ENCODE peak calls at places on chromosomes 12 and 14, in four cellular contexts. Y is sigmoid colon, M is suprapubic skin, J is K562. U is an unnamed sample.

GRCh38 chr14:88452231-88452630 is 66.8 kb downstream of the SPATA7 start:
- DNase-seq in Y (no peak), M (no peak), J (peak), U (no peak)

GRCh38 chr12:130948136-130948535 is 5.6 kb upstream of the ADGRD1 start:
- DNase-seq in Y (no peak), M (no peak), J (peak), U (no peak)

GRCh38 chr14:32364941-32365340 is 35.8 kb downstream of the AKAP6 start:
- DNase-seq in Y (no peak), M (no peak), J (no peak), U (no peak)

GRCh38 chr14:60722163-60722835 is 1.9 kb downstream of the SIX4 start:
- DNase-seq in Y (no peak), M (peak), J (peak), U (peak)

GRCh38 chr12:6231359-6232268 is 31.4 kb downstream of the CD9 start:
- DNase-seq in Y (no peak), M (no peak), J (no peak), U (no peak)

GRCh38 chr14:76810953-76811400 is 1.7 kb downstream of the ANGEL1 start:
- DNase-seq in Y (no peak), M (no peak), J (peak), U (no peak)

GRCh38 chr12:93318720-93319522 is 58.8 kb upstream of the NUDT4 start:
- DNase-seq in Y (no peak), M (no peak), J (no peak), U (no peak)

GRCh38 chr12:89708793-89709156 is at the start of gene ATP2B1:
- DNase-seq in Y (peak), M (peak), J (peak), U (peak)

GRCh38 chr12:90407841-90408240 is 547.1 kb downstream of the CCER1 start:
- DNase-seq in Y (no peak), M (no peak), J (no peak), U (no peak)

GRCh38 chr12:95395706-95396105 is 78.2 kb upstream of the METAP2 start:
- DNase-seq in Y (no peak), M (no peak), J (no peak), U (no peak)

GRCh38 chr12:49505672-49506071 is 33.2 kb upstream of the KCNH3 start:
- DNase-seq in Y (no peak), M (no peak), J (no peak), U (no peak)

GRCh38 chr14:39243831-39244230 is 10.1 kb downstream of the MIA2 start:
- DNase-seq in Y (no peak), M (no peak), J (no peak), U (no peak)

GRCh38 chr12:3047961-3048360 is 29.2 kb upstream of the TSPAN9 start:
- DNase-seq in Y (no peak), M (no peak), J (no peak), U (no peak)

GRCh38 chr14:58428011-58428807 is 690 bp downstream of the KIAA0586 start:
- DNase-seq in Y (no peak), M (no peak), J (peak), U (no peak)

GRCh38 chr12:124479680-124480468 is 87.5 kb downstream of the NCOR2 start:
- DNase-seq in Y (no peak), M (no peak), J (no peak), U (no peak)

GRCh38 chr12:130703733-130704375 is 12.2 kb downstream of the RIMBP2 start:
- DNase-seq in Y (no peak), M (peak), J (no peak), U (no peak)

GRCh38 chr14:59116984-59117415 is 71.5 kb upstream of the DAAM1 start:
- DNase-seq in Y (no peak), M (no peak), J (no peak), U (no peak)

GRCh38 chr12:49260165-49260564 is 4.7 kb upstream of the TUBA1C start:
- DNase-seq in Y (no peak), M (no peak), J (no peak), U (no peak)

GRCh38 chr12:130137141-130138018 is 24.9 kb upstream of the FZD10 start:
- DNase-seq in Y (no peak), M (no peak), J (no peak), U (no peak)

GRCh38 chr14:94904636-94905035 is 134.7 kb upstream of the GSC start:
- DNase-seq in Y (no peak), M (no peak), J (no peak), U (no peak)

GRCh38 chr14:68268719-68269118 is 449.1 kb downstream of the RAD51B start:
- DNase-seq in Y (no peak), M (no peak), J (no peak), U (no peak)

GRCh38 chr14:49634547-49635334 is at the start of gene DNAAF2:
- DNase-seq in Y (peak), M (peak), J (peak), U (peak)
- TF ChIP-seq EP300 in Y (no peak), M (no peak), J (no peak), U (no peak)

DNA sequence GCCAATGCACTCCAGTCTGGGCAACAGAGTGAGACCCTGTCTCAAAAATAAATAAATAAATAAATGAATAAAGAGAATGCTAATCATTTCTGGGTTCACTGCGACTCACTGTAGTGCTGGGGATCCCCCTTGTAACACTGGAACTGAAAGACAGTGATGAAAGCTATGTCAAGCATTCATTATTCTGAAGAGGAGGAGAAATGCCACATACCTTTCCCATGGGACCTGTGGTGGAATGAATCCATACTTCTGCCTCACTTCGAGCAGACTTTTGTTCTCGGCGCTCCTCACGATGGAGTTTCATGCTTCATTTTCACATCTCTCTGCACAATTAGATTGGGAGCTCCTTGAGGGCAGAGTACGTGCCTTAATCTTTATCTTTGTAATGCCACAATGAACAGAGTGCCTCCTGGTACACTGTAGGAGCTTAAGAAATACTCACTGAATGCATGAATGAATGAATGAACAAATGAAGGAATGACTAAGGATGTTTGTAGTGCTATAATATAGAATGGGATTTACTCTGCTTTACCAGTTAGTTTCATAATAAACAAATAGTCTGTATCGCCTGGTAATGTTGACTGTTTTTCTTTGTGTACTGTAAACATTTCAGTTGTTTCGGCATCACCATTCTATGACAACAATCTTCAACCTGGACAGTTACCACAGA is 45.8 kb downstream of the DRAM1 start:
- DNase-seq in Y (no peak), M (no peak), J (no peak), U (no peak)
- TF ChIP-seq POLR2AphosphoS5 in Y (no peak), M (no peak), J (no peak), U (no peak)

DNA sequence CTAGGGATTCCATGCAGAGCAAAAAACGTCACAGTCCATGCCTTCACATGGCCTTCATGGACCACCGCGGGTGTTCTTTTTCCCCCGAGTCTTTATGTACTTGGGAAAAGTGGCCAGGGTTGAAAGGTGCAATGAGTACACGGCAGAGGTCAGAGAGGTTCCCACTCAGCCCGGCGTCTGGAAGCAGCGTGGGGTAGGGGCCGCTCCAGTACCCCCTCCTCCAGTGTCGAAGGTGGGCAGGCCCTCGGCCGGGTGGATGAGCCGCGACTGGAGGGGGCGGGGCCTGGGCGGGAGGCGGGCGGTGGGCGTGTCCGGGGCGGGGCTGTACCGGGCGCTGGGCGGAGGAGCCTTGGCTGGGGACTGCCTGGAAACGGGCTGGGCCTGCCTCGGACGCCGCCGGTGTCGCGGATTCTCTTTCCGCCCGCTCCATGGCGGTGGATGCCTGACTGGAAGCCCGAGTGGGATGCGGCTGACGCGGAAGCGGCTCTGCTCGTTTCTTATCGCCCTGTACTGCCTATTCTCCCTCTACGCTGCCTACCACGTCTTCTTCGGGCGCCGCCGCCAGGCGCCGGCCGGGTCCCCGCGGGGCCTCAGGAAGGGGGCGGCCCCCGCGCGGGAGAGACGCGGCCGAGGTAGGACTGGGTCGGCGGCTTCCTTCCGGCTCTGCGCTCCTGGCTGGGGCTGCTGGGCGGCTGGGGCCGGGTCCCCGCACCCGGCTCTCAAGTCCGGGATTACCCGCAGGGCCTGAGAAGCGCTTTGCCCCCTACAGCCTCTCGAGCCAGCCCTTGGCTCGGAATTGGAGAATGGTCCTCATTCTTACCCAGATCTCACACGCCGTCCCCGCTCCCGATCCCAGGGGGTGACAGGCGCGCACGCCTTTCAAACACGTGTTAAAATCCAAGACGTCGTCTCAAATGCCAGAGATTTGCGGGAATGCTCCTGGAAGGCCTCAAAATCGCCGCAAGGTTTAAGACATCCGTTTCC is at the start of gene RXYLT1:
- DNase-seq in Y (peak), M (peak), J (peak), U (peak)
- TF ChIP-seq EP300 in Y (no peak), M (no peak), J (no peak), U (no peak)

GRCh38 chr12:79983492-79983891 is 48.6 kb upstream of the PPP1R12A start:
- DNase-seq in Y (no peak), M (no peak), J (no peak), U (no peak)
- TF ChIP-seq POLR2AphosphoS5 in Y (no peak), M (no peak), J (no peak), U (no peak)

DNA sequence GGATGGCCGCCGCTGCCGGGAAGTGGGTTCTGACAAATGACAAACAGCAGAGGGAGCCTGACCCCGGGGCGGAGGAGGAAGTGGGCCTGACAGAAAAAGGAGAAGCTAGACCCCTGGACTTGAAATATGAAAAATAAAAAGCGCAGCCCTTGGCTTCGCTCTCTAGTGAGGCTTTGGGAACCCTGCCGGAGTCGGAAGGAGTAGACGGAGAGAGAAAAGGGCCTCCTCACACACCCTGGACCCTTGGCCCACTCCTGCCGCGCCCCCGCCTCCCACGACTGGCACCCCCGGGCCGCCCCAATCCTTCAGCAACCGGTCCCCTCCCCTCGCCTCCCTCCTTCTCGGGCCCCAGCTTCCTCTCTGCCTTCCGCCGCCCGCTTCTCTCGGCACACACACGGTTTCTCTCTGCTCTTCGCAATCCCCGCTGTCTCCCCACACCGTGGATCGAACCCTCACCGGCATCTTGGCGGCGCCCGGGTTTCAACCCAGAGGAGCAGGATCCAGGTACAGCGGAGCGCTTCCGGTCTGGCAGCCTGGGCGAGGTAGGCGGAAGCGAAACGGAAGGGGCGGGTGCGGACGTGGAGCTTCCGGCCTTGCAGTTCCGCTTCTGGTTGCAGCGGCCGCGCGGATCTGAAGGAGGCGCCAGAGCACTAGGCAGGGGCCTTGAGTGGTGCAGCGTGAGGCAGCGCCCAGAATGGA is at the start of gene ARPC3:
- DNase-seq in Y (peak), M (peak), J (peak), U (peak)
- TF ChIP-seq EP300 in Y (no peak), M (no peak), J (peak), U (no peak)

GRCh38 chr12:87363497-87364084 is 665.6 kb downstream of the C12orf50 start:
- DNase-seq in Y (no peak), M (no peak), J (no peak), U (no peak)

GRCh38 chr12:87369161-87369560 is 660.0 kb downstream of the C12orf50 start:
- DNase-seq in Y (no peak), M (no peak), J (no peak), U (no peak)

GRCh38 chr12:87365423-87365822 is 663.8 kb downstream of the C12orf50 start:
- DNase-seq in Y (no peak), M (no peak), J (no peak), U (no peak)

DNA sequence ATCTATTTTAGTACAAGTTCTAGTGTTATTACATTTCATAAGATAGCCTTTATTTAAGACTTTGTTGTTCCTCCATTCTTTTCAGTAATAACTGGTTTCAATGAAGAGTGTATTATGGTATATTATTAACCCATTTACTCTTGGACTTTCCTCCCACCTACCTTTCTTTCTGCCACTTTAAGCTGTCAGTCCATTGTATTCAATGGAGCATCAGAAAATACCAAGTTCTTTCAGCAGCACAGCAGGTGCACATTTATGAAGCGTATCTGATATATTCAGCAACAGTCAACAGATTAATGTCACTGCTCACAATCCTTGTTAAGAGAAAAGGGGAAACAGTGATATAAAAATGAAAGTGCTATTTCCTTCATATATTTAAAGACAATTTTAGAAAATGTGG is 660.9 kb downstream of the C12orf50 start:
- DNase-seq in Y (no peak), M (no peak), J (no peak), U (no peak)
- TF ChIP-seq POLR2AphosphoS5 in Y (no peak), M (no peak), J (no peak), U (no peak)

GRCh38 chr14:82313889-82314288 is 780.2 kb upstream of the SEL1L start:
- DNase-seq in Y (no peak), M (no peak), J (no peak), U (no peak)
- TF ChIP-seq EP300 in Y (no peak), M (no peak), J (no peak), U (no peak)

DNA sequence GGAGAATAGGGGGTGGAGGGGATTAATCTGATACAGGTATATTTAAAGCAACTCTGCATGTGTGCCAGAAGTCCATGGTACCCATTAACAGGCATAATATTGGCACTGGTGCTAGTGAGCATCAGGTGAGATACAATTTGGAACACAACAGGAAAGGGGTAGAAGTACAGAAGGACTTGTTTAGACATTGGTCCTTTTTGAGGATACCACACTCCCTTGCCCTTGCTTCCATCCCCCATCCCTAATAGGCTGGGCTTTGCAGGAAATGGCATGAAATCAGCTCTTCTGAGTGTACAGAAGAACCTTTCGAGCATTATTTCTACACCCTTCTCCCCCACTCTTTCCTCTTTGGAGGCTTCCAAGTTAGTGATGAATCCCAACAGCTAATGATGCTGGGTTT is 16.4 kb downstream of the PCBP2 start:
- DNase-seq in Y (no peak), M (no peak), J (no peak), U (no peak)
- TF ChIP-seq POLR2AphosphoS5 in Y (no peak), M (no peak), J (peak), U (no peak)